ENCODE peak calls at places on chromosomes 16 and 17, in eight cellular contexts. One of them, this sample, is unnamed.

GRCh38 chr16:66881014-66881417 is 701 bp downstream of the PDP2 start:
- DNase-seq in iPS-NIHi11: no peak
- DNase-seq in CD4-positive, alpha-beta T cell: no peak
- DNase-seq in NCI-H460: no peak
- DNase-seq in WTC11: no peak
- DNase-seq in stimulated activated CD4-positive, alpha-beta T cell treated with anti-CD3 and anti-CD28 coated beads, Interleukin-2, amount 100 ng/mL, for 4 hours: no peak
- DNase-seq in mucosa of gallbladder: no peak
- DNase-seq in GM12865: peak
- DNase-seq in this sample: no peak

GRCh38 chr17:68909066-68909465 is 46.1 kb downstream of the ABCA8 start:
- DNase-seq in mucosa of gallbladder: peak
- DNase-seq in CD4-positive, alpha-beta T cell: no peak
- DNase-seq in NCI-H460: peak
- DNase-seq in stimulated activated CD4-positive, alpha-beta T cell treated with anti-CD3 and anti-CD28 coated beads, Interleukin-2, amount 100 ng/mL, for 4 hours: no peak
- DNase-seq in iPS-NIHi11: no peak
- DNase-seq in GM12865: peak
- DNase-seq in WTC11: no peak
- DNase-seq in this sample: peak

GRCh38 chr17:34637041-34637547 is 57.7 kb downstream of the TMEM132E start:
- DNase-seq in CD4-positive, alpha-beta T cell: no peak
- DNase-seq in WTC11: no peak
- DNase-seq in iPS-NIHi11: no peak
- DNase-seq in NCI-H460: no peak
- DNase-seq in stimulated activated CD4-positive, alpha-beta T cell treated with anti-CD3 and anti-CD28 coated beads, Interleukin-2, amount 100 ng/mL, for 4 hours: no peak
- DNase-seq in mucosa of gallbladder: no peak
- DNase-seq in GM12865: no peak
- DNase-seq in this sample: no peak

GRCh38 chr16:67169642-67170167 is 633 bp upstream of the NOL3 start:
- DNase-seq in mucosa of gallbladder: no peak
- DNase-seq in CD4-positive, alpha-beta T cell: no peak
- DNase-seq in iPS-NIHi11: peak
- DNase-seq in NCI-H460: no peak
- DNase-seq in stimulated activated CD4-positive, alpha-beta T cell treated with anti-CD3 and anti-CD28 coated beads, Interleukin-2, amount 100 ng/mL, for 4 hours: no peak
- DNase-seq in WTC11: peak
- DNase-seq in GM12865: peak
- DNase-seq in this sample: no peak

GRCh38 chr17:13510062-13510461 is 91.7 kb downstream of the HS3ST3A1 start:
- DNase-seq in CD4-positive, alpha-beta T cell: no peak
- DNase-seq in stimulated activated CD4-positive, alpha-beta T cell treated with anti-CD3 and anti-CD28 coated beads, Interleukin-2, amount 100 ng/mL, for 4 hours: no peak
- DNase-seq in GM12865: no peak
- DNase-seq in mucosa of gallbladder: no peak
- DNase-seq in NCI-H460: no peak
- DNase-seq in iPS-NIHi11: no peak
- DNase-seq in WTC11: no peak
- DNase-seq in this sample: no peak

GRCh38 chr16:81521141-81521626 is 76.6 kb downstream of the CMIP start:
- DNase-seq in GM12865: peak
- DNase-seq in stimulated activated CD4-positive, alpha-beta T cell treated with anti-CD3 and anti-CD28 coated beads, Interleukin-2, amount 100 ng/mL, for 4 hours: peak
- DNase-seq in NCI-H460: no peak
- DNase-seq in WTC11: no peak
- DNase-seq in iPS-NIHi11: no peak
- DNase-seq in CD4-positive, alpha-beta T cell: peak
- DNase-seq in mucosa of gallbladder: peak
- DNase-seq in this sample: no peak

GRCh38 chr17:31581022-31581483 is 189.6 kb downstream of the RAB11FIP4 start:
- DNase-seq in mucosa of gallbladder: peak
- DNase-seq in NCI-H460: no peak
- DNase-seq in GM12865: no peak
- DNase-seq in WTC11: no peak
- DNase-seq in stimulated activated CD4-positive, alpha-beta T cell treated with anti-CD3 and anti-CD28 coated beads, Interleukin-2, amount 100 ng/mL, for 4 hours: no peak
- DNase-seq in iPS-NIHi11: peak
- DNase-seq in CD4-positive, alpha-beta T cell: no peak
- DNase-seq in this sample: peak

GRCh38 chr17:29251184-29251583 is 4.5 kb downstream of the CRYBA1 start:
- DNase-seq in WTC11: no peak
- DNase-seq in CD4-positive, alpha-beta T cell: no peak
- DNase-seq in GM12865: no peak
- DNase-seq in mucosa of gallbladder: no peak
- DNase-seq in iPS-NIHi11: no peak
- DNase-seq in stimulated activated CD4-positive, alpha-beta T cell treated with anti-CD3 and anti-CD28 coated beads, Interleukin-2, amount 100 ng/mL, for 4 hours: no peak
- DNase-seq in NCI-H460: no peak
- DNase-seq in this sample: no peak

GRCh38 chr17:38702900-38703741 is 2.0 kb upstream of the MLLT6 start:
- DNase-seq in iPS-NIHi11: no peak
- DNase-seq in NCI-H460: no peak
- DNase-seq in CD4-positive, alpha-beta T cell: no peak
- DNase-seq in stimulated activated CD4-positive, alpha-beta T cell treated with anti-CD3 and anti-CD28 coated beads, Interleukin-2, amount 100 ng/mL, for 4 hours: no peak
- DNase-seq in mucosa of gallbladder: no peak
- DNase-seq in GM12865: peak
- DNase-seq in WTC11: no peak
- DNase-seq in this sample: peak

This sample was measured in prostate gland.